ENCODE peak calls at places on chromosome 2, in five cellular contexts. D is T follicular helper cell, Y is HL-60, G is fibroblast of lung, L is GM10248. K is an unnamed sample.

GRCh38 chr2:190563109-190563508 is 28.6 kb upstream of the NEMP2 start:
- DNase-seq in L (no peak), G (no peak), D (no peak), Y (no peak), K (no peak)

GRCh38 chr2:207123776-207124391 is 41.9 kb downstream of the KLF7 start:
- DNase-seq in G (no peak), D (no peak), Y (no peak), L (no peak), K (no peak)

GRCh38 chr2:239152916-239153305 is 247.9 kb downstream of the HDAC4 start:
- DNase-seq in Y (no peak), G (no peak), D (no peak), L (no peak), K (no peak)

GRCh38 chr2:113291191-113291590 is 12.5 kb upstream of the PAX8 start:
- DNase-seq in G (no peak), Y (no peak), L (no peak), D (no peak), K (no peak)

GRCh38 chr2:236988690-236989639 is 96.7 kb upstream of the COPS8 start:
- DNase-seq in L (no peak), Y (peak), G (peak), D (no peak), K (no peak)

GRCh38 chr2:48313036-48313877 is 216.7 kb upstream of the STON1 start:
- DNase-seq in G (no peak), Y (no peak), D (no peak), L (peak), K (peak)

GRCh38 chr2:83594841-83595720 is 864.0 kb downstream of the SUCLG1 start:
- DNase-seq in D (no peak), L (no peak), G (no peak), Y (no peak), K (no peak)

GRCh38 chr2:240310645-240311044 is 124.8 kb upstream of the GPC1 start:
- DNase-seq in L (no peak), Y (no peak), D (no peak), G (no peak), K (no peak)

GRCh38 chr2:38709515-38710194 is 41.5 kb downstream of the SRSF7 start:
- DNase-seq in G (no peak), L (no peak), D (peak), Y (no peak), K (no peak)

GRCh38 chr2:11352781-11353537 is 8.5 kb upstream of the ROCK2 start:
- DNase-seq in Y (peak), D (no peak), G (no peak), L (no peak), K (no peak)

GRCh38 chr2:75012080-75012479 is 53.6 kb downstream of the POLE4 start:
- DNase-seq in G (no peak), L (no peak), Y (no peak), D (no peak), K (no peak)

GRCh38 chr2:168118733-168119518 is 128.5 kb downstream of the STK39 start:
- DNase-seq in L (no peak), G (peak), Y (peak), D (no peak), K (peak)

GRCh38 chr2:197168705-197169104 is 141.9 kb downstream of the ANKRD44 start:
- DNase-seq in D (peak), L (peak), G (peak), Y (peak), K (peak)

GRCh38 chr2:239630618-239631286 is 229.9 kb upstream of the HDAC4 start:
- DNase-seq in D (no peak), L (no peak), Y (no peak), G (peak), K (no peak)

GRCh38 chr2:10835052-10835970 is 22.7 kb upstream of the PDIA6 start:
- DNase-seq in Y (peak), D (peak), G (no peak), L (peak), K (peak)

GRCh38 chr2:27502149-27502548 is 5.5 kb downstream of the GCKR start:
- DNase-seq in Y (no peak), L (no peak), D (no peak), G (peak), K (no peak)

GRCh38 chr2:172596776-172597175 is 40.9 kb downstream of the PDK1 start:
- DNase-seq in L (no peak), Y (no peak), G (no peak), D (no peak), K (peak)

GRCh38 chr2:18883626-18884456 is 294.5 kb upstream of the NT5C1B start:
- DNase-seq in D (no peak), L (no peak), G (peak), Y (no peak), K (peak)

GRCh38 chr2:40380721-40381120 is 71.2 kb downstream of the SLC8A1 start:
- DNase-seq in G (no peak), D (no peak), Y (no peak), L (no peak), K (no peak)

GRCh38 chr2:21047161-21048009 is 3.5 kb upstream of the APOB start:
- DNase-seq in G (peak), D (no peak), Y (no peak), L (no peak), K (no peak)

GRCh38 chr2:10303634-10304378 is 1.1 kb downstream of the HPCAL1 start:
- DNase-seq in Y (peak), G (peak), D (peak), L (peak), K (peak)

GRCh38 chr2:70767094-70767698 is 804 bp downstream of the ADD2 start:
- DNase-seq in G (no peak), D (no peak), Y (no peak), L (peak), K (peak)

GRCh38 chr2:116467243-116467642 is 1347.2 kb upstream of the DDX18 start:
- DNase-seq in D (no peak), L (no peak), G (no peak), Y (no peak), K (no peak)

GRCh38 chr2:149019768-149020167 is 18.7 kb upstream of the LYPD6B start:
- DNase-seq in D (no peak), Y (no peak), L (no peak), G (no peak), K (peak)

GRCh38 chr2:122563781-122564180 is 808.3 kb downstream of the TSN start:
- DNase-seq in L (no peak), G (no peak), D (no peak), Y (no peak), K (no peak)

GRCh38 chr2:231464576-231465540 is 574 bp upstream of the NCL start:
- DNase-seq in Y (peak), L (peak), D (peak), G (peak), K (peak)

GRCh38 chr2:86368181-86368824 is 30.9 kb upstream of the REEP1 start:
- DNase-seq in G (peak), D (peak), L (peak), Y (peak), K (peak)

GRCh38 chr2:3041246-3041645 is 336.4 kb downstream of the EIPR1 start:
- DNase-seq in Y (no peak), G (no peak), D (no peak), L (no peak), K (no peak)

GRCh38 chr2:241014764-241015163 is 16.3 kb downstream of the SNED1 start:
- DNase-seq in Y (no peak), D (no peak), G (no peak), L (no peak), K (no peak)

GRCh38 chr2:18046558-18046957 is 168.1 kb downstream of the KCNS3 start:
- DNase-seq in Y (no peak), L (no peak), G (peak), D (no peak), K (no peak)

GRCh38 chr2:13109516-13109915 is 392.8 kb downstream of the TRIB2 start:
- DNase-seq in L (no peak), D (no peak), Y (no peak), G (no peak), K (no peak)

GRCh38 chr2:217849154-217849553 is 153.6 kb downstream of the TNS1 start:
- DNase-seq in L (no peak), Y (no peak), D (no peak), G (peak), K (no peak)

GRCh38 chr2:219350938-219351280 is 18.4 kb upstream of the RESP18 start:
- DNase-seq in Y (no peak), L (no peak), D (no peak), G (no peak), K (no peak)

GRCh38 chr2:183070942-183071844 is 7.4 kb upstream of the DUSP19 start:
- DNase-seq in D (no peak), Y (no peak), G (peak), L (no peak), K (no peak)

K was measured in RPMI8226.